ENCODE peak calls at places on chromosomes 3 and 15, in ten cellular contexts. T is osteocyte, Y is H54, M is colonic mucosa, W is iPS DF 6.9, P is aorta, D is D341Med, J is anterior cingulate cortex, F is NCI-H187 treated with DMSO at 0.1 percent for 48 hours, X is AG10803. O is an unnamed sample.

GRCh38 chr15:77897896-77898406 is 179.6 kb downstream of the TBC1D2B start:
- DNase-seq in T (no peak), Y (no peak), M (no peak), W (no peak), P (no peak), D (no peak), J (no peak), F (no peak), X (no peak), O (no peak)

GRCh38 chr3:197212290-197212689 is 86.1 kb downstream of the DLG1 start:
- DNase-seq in T (no peak), Y (no peak), M (no peak), W (no peak), P (no peak), D (no peak), J (no peak), F (no peak), X (peak), O (no peak)

GRCh38 chr3:197269024-197269423 is 29.4 kb downstream of the DLG1 start:
- DNase-seq in T (no peak), Y (no peak), M (no peak), W (no peak), P (no peak), D (no peak), J (no peak), F (no peak), X (no peak), O (no peak)

GRCh38 chr3:107870989-107871638 is 219.7 kb downstream of the CD47 start:
- DNase-seq in T (no peak), Y (no peak), M (no peak), W (no peak), P (no peak), D (no peak), J (no peak), F (no peak), X (no peak), O (no peak)

GRCh38 chr3:86990734-86991481 is at the start of gene VGLL3:
- DNase-seq in T (peak), Y (no peak), M (peak), W (peak), P (peak), D (peak), J (no peak), F (no peak), X (peak), O (peak)

GRCh38 chr3:148971819-148972218 is 19.5 kb upstream of the GYG1 start:
- DNase-seq in T (no peak), Y (no peak), M (no peak), W (no peak), P (peak), D (no peak), J (no peak), F (no peak), X (peak), O (no peak)

GRCh38 chr3:139538733-139539132 is 809 bp downstream of the RBP1 start:
- DNase-seq in T (no peak), Y (no peak), M (peak), W (no peak), P (peak), D (no peak), J (no peak), F (no peak), X (peak), O (no peak)

GRCh38 chr15:97350813-97351212 is 609.7 kb upstream of the ARRDC4 start:
- DNase-seq in T (no peak), Y (no peak), M (no peak), W (no peak), P (no peak), D (no peak), J (no peak), F (no peak), X (no peak), O (no peak)

GRCh38 chr15:39472661-39473657 is 107.9 kb upstream of the THBS1 start:
- DNase-seq in T (no peak), Y (no peak), M (peak), W (no peak), P (peak), D (no peak), J (no peak), F (no peak), X (peak), O (no peak)

GRCh38 chr15:63221346-63221745 is 31.9 kb downstream of the RAB8B start:
- DNase-seq in T (no peak), Y (no peak), M (no peak), W (no peak), P (peak), D (no peak), J (no peak), F (no peak), X (no peak), O (no peak)

GRCh38 chr15:40955141-40955903 is 2.1 kb downstream of the CHAC1 start:
- DNase-seq in T (no peak), Y (no peak), M (no peak), W (no peak), P (no peak), D (no peak), J (no peak), F (no peak), X (no peak), O (no peak)

GRCh38 chr15:40549894-40550293 is 14.9 kb downstream of the CCDC32 start:
- DNase-seq in T (no peak), Y (no peak), M (no peak), W (no peak), P (no peak), D (no peak), J (no peak), F (no peak), X (no peak), O (no peak)

GRCh38 chr15:48703544-48703943 is 58.0 kb upstream of the FBN1 start:
- DNase-seq in T (no peak), Y (no peak), M (no peak), W (no peak), P (no peak), D (no peak), J (no peak), F (no peak), X (peak), O (no peak)

GRCh38 chr3:71101014-71101413 is 482.5 kb downstream of the FOXP1 start:
- DNase-seq in T (no peak), Y (no peak), M (no peak), W (no peak), P (no peak), D (no peak), J (no peak), F (no peak), X (peak), O (peak)

GRCh38 chr3:113441051-113441770 is at the start of gene CFAP44:
- DNase-seq in T (peak), Y (no peak), M (peak), W (peak), P (peak), D (no peak), J (peak), F (no peak), X (peak), O (no peak)

GRCh38 chr3:48688737-48689075 is 3.0 kb upstream of the NCKIPSD start:
- DNase-seq in T (no peak), Y (no peak), M (no peak), W (no peak), P (peak), D (no peak), J (no peak), F (no peak), X (no peak), O (no peak)

GRCh38 chr15:35450492-35450891 is 95.5 kb downstream of the DPH6 start:
- DNase-seq in T (no peak), Y (no peak), M (no peak), W (no peak), P (no peak), D (no peak), J (no peak), F (no peak), X (peak), O (no peak)

GRCh38 chr3:123169492-123169929 is 32.2 kb upstream of the SEC22A start:
- DNase-seq in T (no peak), Y (no peak), M (no peak), W (no peak), P (no peak), D (peak), J (no peak), F (no peak), X (no peak), O (no peak)

GRCh38 chr3:46845397-46845859 is 17.8 kb downstream of the MYL3 start:
- DNase-seq in T (peak), Y (peak), M (peak), W (no peak), P (no peak), D (peak), J (no peak), F (no peak), X (peak), O (peak)

GRCh38 chr3:186882881-186883685 is 40.6 kb downstream of the ADIPOQ start:
- DNase-seq in T (no peak), Y (peak), M (no peak), W (no peak), P (no peak), D (no peak), J (no peak), F (no peak), X (peak), O (no peak)

GRCh38 chr15:29470794-29471193 is 201.2 kb upstream of the NSMCE3 start:
- DNase-seq in T (no peak), Y (no peak), M (peak), W (no peak), P (no peak), D (no peak), J (no peak), F (no peak), X (no peak), O (no peak)

GRCh38 chr3:113084777-113085176 is 94.0 kb downstream of the GTPBP8 start:
- DNase-seq in T (no peak), Y (no peak), M (no peak), W (no peak), P (peak), D (no peak), J (no peak), F (no peak), X (peak), O (peak)

GRCh38 chr3:36904641-36905040 is 40.2 kb downstream of the TRANK1 start:
- DNase-seq in T (peak), Y (peak), M (no peak), W (peak), P (peak), D (no peak), J (no peak), F (no peak), X (peak), O (no peak)

GRCh38 chr15:99114511-99115299 is 9.8 kb downstream of the SYNM start:
- DNase-seq in T (no peak), Y (no peak), M (no peak), W (no peak), P (peak), D (no peak), J (no peak), F (no peak), X (no peak), O (no peak)

O was measured in HS-27A.